ENCODE peak calls at places on chromosome 2, in five cellular contexts. V, L, Q, F and I are unnamed samples.

GRCh38 chr2:54084600-54084999 is 30.8 kb upstream of the ACYP2 start:
- DNase-seq in V (no peak), L (no peak), Q (peak), F (no peak), I (no peak)

GRCh38 chr2:65063426-65063825 is 7.2 kb downstream of the CEP68 start:
- DNase-seq in V (no peak), L (no peak), Q (peak), F (no peak), I (no peak)

GRCh38 chr2:235088608-235089020 is 136.8 kb downstream of the SH3BP4 start:
- DNase-seq in V (no peak), L (no peak), Q (peak), F (no peak), I (no peak)

GRCh38 chr2:651961-652373 is 25.2 kb downstream of the TMEM18 start:
- DNase-seq in V (no peak), L (no peak), Q (peak), F (no peak), I (no peak)

GRCh38 chr2:177332041-177332991 is 60.3 kb upstream of the AGPS start:
- DNase-seq in V (no peak), L (peak), Q (peak), F (peak), I (peak)

GRCh38 chr2:46171996-46172546 is 125.1 kb upstream of the EPAS1 start:
- DNase-seq in V (no peak), L (no peak), Q (no peak), F (no peak), I (no peak)

GRCh38 chr2:72544554-72544953 is 281.3 kb downstream of the EXOC6B start:
- DNase-seq in V (no peak), L (no peak), Q (no peak), F (no peak), I (no peak)

GRCh38 chr2:191864623-191865521 is 18.0 kb upstream of the CAVIN2 start:
- DNase-seq in V (no peak), L (no peak), Q (no peak), F (no peak), I (no peak)

GRCh38 chr2:188519133-188519532 is 227.5 kb downstream of the GULP1 start:
- DNase-seq in V (no peak), L (no peak), Q (peak), F (no peak), I (no peak)